ENCODE peak calls at places on chromosome 16, in six cellular contexts. One of them, this sample, is unnamed.

GRCh38 chr16:28990375-28991040 is 5.7 kb downstream of the LAT start:
- DNase-seq in PC-3: no peak
- DNase-seq in hepatocyte: no peak
- DNase-seq in MM.1S: no peak
- DNase-seq in GM23248: peak; percentile 45
- DNase-seq in HCT116: no peak
- DNase-seq in this sample: no peak

GRCh38 chr16:65457084-65457483 is 335.2 kb upstream of the CDH11 start:
- DNase-seq in PC-3: no peak
- DNase-seq in hepatocyte: no peak
- DNase-seq in MM.1S: no peak
- DNase-seq in GM23248: no peak
- DNase-seq in HCT116: no peak
- DNase-seq in this sample: no peak

GRCh38 chr16:78607465-78607864 is 508.0 kb downstream of the WWOX start:
- DNase-seq in PC-3: no peak
- DNase-seq in hepatocyte: peak; percentile 28
- DNase-seq in MM.1S: no peak
- DNase-seq in GM23248: peak; percentile 15
- DNase-seq in HCT116: no peak
- DNase-seq in this sample: no peak

GRCh38 chr16:57999366-57999970 is 1.0 kb downstream of the ZNF319 start:
- DNase-seq in PC-3: no peak
- DNase-seq in hepatocyte: no peak
- DNase-seq in MM.1S: peak; percentile 36
- DNase-seq in GM23248: peak; percentile 67
- DNase-seq in HCT116: no peak
- DNase-seq in this sample: peak; percentile 62

GRCh38 chr16:77344306-77344705 is 90.5 kb downstream of the ADAMTS18 start:
- DNase-seq in PC-3: peak; percentile 34
- DNase-seq in hepatocyte: no peak
- DNase-seq in MM.1S: no peak
- DNase-seq in GM23248: no peak
- DNase-seq in HCT116: no peak
- DNase-seq in this sample: no peak

GRCh38 chr16:66406534-66407368 is 20.3 kb upstream of the BEAN1 start:
- DNase-seq in PC-3: peak; percentile 69
- DNase-seq in hepatocyte: peak; percentile 90
- DNase-seq in MM.1S: peak; percentile 77
- DNase-seq in GM23248: peak; percentile 89
- DNase-seq in HCT116: peak; percentile 64
- DNase-seq in this sample: peak; percentile 82

GRCh38 chr16:58290861-58291260 is 4.0 kb downstream of the PRSS54 start:
- DNase-seq in PC-3: no peak
- DNase-seq in hepatocyte: no peak
- DNase-seq in MM.1S: no peak
- DNase-seq in GM23248: no peak
- DNase-seq in HCT116: no peak
- DNase-seq in this sample: no peak

GRCh38 chr16:17380613-17381012 is 90.1 kb downstream of the XYLT1 start:
- DNase-seq in PC-3: no peak
- DNase-seq in hepatocyte: no peak
- DNase-seq in MM.1S: no peak
- DNase-seq in GM23248: peak; percentile 67
- DNase-seq in HCT116: no peak
- DNase-seq in this sample: no peak

GRCh38 chr16:27318399-27319256 is 4.9 kb downstream of the IL4R start:
- DNase-seq in PC-3: no peak
- DNase-seq in hepatocyte: peak; percentile 38
- DNase-seq in MM.1S: no peak
- DNase-seq in GM23248: no peak
- DNase-seq in HCT116: no peak
- DNase-seq in this sample: peak; percentile 56

GRCh38 chr16:65758620-65759019 is 607.9 kb upstream of the CDH5 start:
- DNase-seq in PC-3: no peak
- DNase-seq in hepatocyte: no peak
- DNase-seq in MM.1S: no peak
- DNase-seq in GM23248: no peak
- DNase-seq in HCT116: no peak
- DNase-seq in this sample: no peak

GRCh38 chr16:25155553-25156460 is 44.3 kb downstream of the LCMT1 start:
- DNase-seq in PC-3: no peak
- DNase-seq in hepatocyte: no peak
- DNase-seq in MM.1S: no peak
- DNase-seq in GM23248: peak; percentile 38
- DNase-seq in HCT116: no peak
- DNase-seq in this sample: no peak

GRCh38 chr16:16143038-16143763 is 80.1 kb downstream of the ABCC6 start:
- DNase-seq in PC-3: peak; percentile 14
- DNase-seq in hepatocyte: no peak
- DNase-seq in MM.1S: no peak
- DNase-seq in GM23248: peak; percentile 21
- DNase-seq in HCT116: no peak
- DNase-seq in this sample: peak; percentile 58

GRCh38 chr16:89155184-89155679 is 16.3 kb upstream of the CDH15 start:
- DNase-seq in PC-3: no peak
- DNase-seq in hepatocyte: peak; percentile 67
- DNase-seq in MM.1S: no peak
- DNase-seq in GM23248: peak; percentile 84
- DNase-seq in HCT116: no peak
- DNase-seq in this sample: no peak

GRCh38 chr16:84117482-84117843 is 721 bp upstream of the MBTPS1 start:
- DNase-seq in PC-3: peak; percentile 7
- DNase-seq in hepatocyte: no peak
- DNase-seq in MM.1S: peak; percentile 24
- DNase-seq in GM23248: no peak
- DNase-seq in HCT116: no peak
- DNase-seq in this sample: peak; percentile 64

GRCh38 chr16:57815987-57816745 is 13.9 kb upstream of the KIFC3 start:
- DNase-seq in PC-3: peak; percentile 95
- DNase-seq in hepatocyte: peak; percentile 91
- DNase-seq in MM.1S: peak; percentile 92
- DNase-seq in GM23248: peak; percentile 97
- DNase-seq in HCT116: peak; percentile 73
- DNase-seq in this sample: no peak

GRCh38 chr16:23670137-23670776 is 8.4 kb upstream of the PLK1 start:
- DNase-seq in PC-3: peak; percentile 85
- DNase-seq in hepatocyte: no peak
- DNase-seq in MM.1S: no peak
- DNase-seq in GM23248: peak; percentile 93
- DNase-seq in HCT116: no peak
- DNase-seq in this sample: no peak

GRCh38 chr16:24729967-24730815 is 740 bp downstream of the TNRC6A start:
- DNase-seq in PC-3: no peak
- DNase-seq in hepatocyte: peak; percentile 52
- DNase-seq in MM.1S: peak; percentile 19
- DNase-seq in GM23248: peak; percentile 65
- DNase-seq in HCT116: no peak
- DNase-seq in this sample: peak; percentile 21

GRCh38 chr16:48526058-48526957 is 83.7 kb downstream of the N4BP1 start:
- DNase-seq in PC-3: peak; percentile 81
- DNase-seq in hepatocyte: peak; percentile 84
- DNase-seq in MM.1S: peak; percentile 51
- DNase-seq in GM23248: no peak
- DNase-seq in HCT116: peak; percentile 66
- DNase-seq in this sample: peak; percentile 58

GRCh38 chr16:66335704-66336329 is 30.7 kb upstream of the CDH5 start:
- DNase-seq in PC-3: no peak
- DNase-seq in hepatocyte: peak; percentile 44
- DNase-seq in MM.1S: no peak
- DNase-seq in GM23248: no peak
- DNase-seq in HCT116: no peak
- DNase-seq in this sample: no peak

GRCh38 chr16:25464058-25464457 is 206.4 kb upstream of the ZKSCAN2 start:
- DNase-seq in PC-3: no peak
- DNase-seq in hepatocyte: no peak
- DNase-seq in MM.1S: no peak
- DNase-seq in GM23248: no peak
- DNase-seq in HCT116: no peak
- DNase-seq in this sample: no peak

GRCh38 chr16:57589374-57589773 is 39.1 kb upstream of the ADGRG1 start:
- DNase-seq in PC-3: no peak
- DNase-seq in hepatocyte: no peak
- DNase-seq in MM.1S: no peak
- DNase-seq in GM23248: no peak
- DNase-seq in HCT116: no peak
- DNase-seq in this sample: no peak

GRCh38 chr16:75025766-75026165 is 26.9 kb downstream of the ZNRF1 start:
- DNase-seq in PC-3: no peak
- DNase-seq in hepatocyte: no peak
- DNase-seq in MM.1S: no peak
- DNase-seq in GM23248: peak; percentile 42
- DNase-seq in HCT116: no peak
- DNase-seq in this sample: no peak

GRCh38 chr16:48537909-48538745 is 71.9 kb downstream of the N4BP1 start:
- DNase-seq in PC-3: no peak
- DNase-seq in hepatocyte: peak; percentile 42
- DNase-seq in MM.1S: no peak
- DNase-seq in GM23248: no peak
- DNase-seq in HCT116: no peak
- DNase-seq in this sample: no peak

GRCh38 chr16:5790512-5790911 is 692.9 kb upstream of the EEF2KMT start:
- DNase-seq in PC-3: no peak
- DNase-seq in hepatocyte: no peak
- DNase-seq in MM.1S: no peak
- DNase-seq in GM23248: no peak
- DNase-seq in HCT116: no peak
- DNase-seq in this sample: no peak

GRCh38 chr16:10679921-10680320 is 14.8 kb downstream of the TEKT5 start:
- DNase-seq in PC-3: no peak
- DNase-seq in hepatocyte: no peak
- DNase-seq in MM.1S: no peak
- DNase-seq in GM23248: no peak
- DNase-seq in HCT116: no peak
- DNase-seq in this sample: no peak
- H3K79me2 ChIP-seq in PC-3: no peaks in the 10 kb centered on the region
- H3K79me2 ChIP-seq in hepatocyte: no peaks in the 10 kb centered on the region
- H3K79me2 ChIP-seq in MM.1S: no peaks in the 10 kb centered on the region
- H3K79me2 ChIP-seq in GM23248: no peaks in the 10 kb centered on the region
- H3K79me2 ChIP-seq in HCT116: no peaks in the 10 kb centered on the region
- H3K79me2 ChIP-seq in this sample: no peaks in the 10 kb centered on the region

DNA sequence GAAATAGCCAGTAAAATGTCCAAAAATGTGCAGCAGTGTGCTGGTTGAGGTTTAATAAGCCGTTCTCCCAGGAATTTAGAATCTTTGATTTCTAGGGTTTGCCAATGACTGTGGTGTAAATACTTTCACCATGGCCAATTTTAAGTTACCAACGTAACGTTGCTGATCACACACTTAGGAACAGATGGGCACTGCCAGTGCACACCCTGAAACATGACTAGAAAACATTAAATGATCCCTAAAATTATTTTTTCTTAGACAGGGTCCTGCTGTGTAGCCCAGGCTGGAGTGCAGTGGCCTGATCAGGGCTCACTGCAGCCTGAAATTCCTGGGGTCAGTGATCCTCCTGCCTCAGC is 3.2 kb downstream of the CA5A start:
- DNase-seq in PC-3: no peak
- DNase-seq in hepatocyte: no peak
- DNase-seq in MM.1S: no peak
- DNase-seq in GM23248: no peak
- DNase-seq in HCT116: no peak
- DNase-seq in this sample: no peak
- TF ChIP-seq EZH2phosphoT487 in PC-3: no peak
- TF ChIP-seq EZH2phosphoT487 in hepatocyte: no peak
- TF ChIP-seq EZH2phosphoT487 in MM.1S: no peak
- TF ChIP-seq EZH2phosphoT487 in GM23248: no peak
- TF ChIP-seq EZH2phosphoT487 in HCT116: no peak
- TF ChIP-seq EZH2phosphoT487 in this sample: no peak

GRCh38 chr16:85607331-85607765 is 5.8 kb upstream of the GSE1 start:
- DNase-seq in PC-3: no peak
- DNase-seq in hepatocyte: no peak
- DNase-seq in MM.1S: no peak
- DNase-seq in GM23248: no peak
- DNase-seq in HCT116: no peak
- DNase-seq in this sample: peak; percentile 85
- H3K79me2 ChIP-seq in PC-3: no peaks in the 10 kb centered on the region
- H3K79me2 ChIP-seq in hepatocyte: peaks cover 72% of the 10 kb centered on the region
- H3K79me2 ChIP-seq in MM.1S: peaks cover 9% of the 10 kb centered on the region
- H3K79me2 ChIP-seq in GM23248: peaks cover 75% of the 10 kb centered on the region
- H3K79me2 ChIP-seq in HCT116: no peaks in the 10 kb centered on the region
- H3K79me2 ChIP-seq in this sample: no peaks in the 10 kb centered on the region

GRCh38 chr16:1272453-1273198 is 16.8 kb downstream of the TPSD1 start:
- DNase-seq in PC-3: no peak
- DNase-seq in hepatocyte: no peak
- DNase-seq in MM.1S: no peak
- DNase-seq in GM23248: no peak
- DNase-seq in HCT116: no peak
- DNase-seq in this sample: no peak
- TF ChIP-seq EZH2phosphoT487 in PC-3: no peak
- TF ChIP-seq EZH2phosphoT487 in hepatocyte: no peak
- TF ChIP-seq EZH2phosphoT487 in MM.1S: no peak
- TF ChIP-seq EZH2phosphoT487 in GM23248: no peak
- TF ChIP-seq EZH2phosphoT487 in HCT116: no peak
- TF ChIP-seq EZH2phosphoT487 in this sample: no peak

DNA sequence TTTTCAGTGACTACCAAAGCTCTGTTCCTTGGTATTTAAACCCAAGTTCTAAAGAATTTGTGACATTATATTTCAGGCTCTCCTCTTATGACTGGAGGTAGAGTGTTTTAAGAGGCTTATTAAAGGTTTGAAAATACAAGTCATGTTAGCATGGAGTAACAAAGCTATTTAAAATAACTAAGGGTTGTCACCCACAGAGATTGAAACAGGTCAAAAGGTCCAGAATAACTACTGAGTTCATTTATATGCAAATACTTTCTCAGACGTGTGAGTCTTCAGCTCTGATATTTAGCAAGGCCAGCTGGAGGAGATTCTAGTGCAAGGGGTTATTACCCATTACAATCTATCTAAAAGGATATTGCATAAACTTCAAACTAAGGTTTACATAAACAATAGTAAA is 1538.8 kb upstream of the CDH8 start:
- DNase-seq in PC-3: no peak
- DNase-seq in hepatocyte: no peak
- DNase-seq in MM.1S: no peak
- DNase-seq in GM23248: no peak
- DNase-seq in HCT116: no peak
- DNase-seq in this sample: no peak
- H3K79me2 ChIP-seq in PC-3: no peaks in the 10 kb centered on the region
- H3K79me2 ChIP-seq in hepatocyte: no peaks in the 10 kb centered on the region
- H3K79me2 ChIP-seq in MM.1S: no peaks in the 10 kb centered on the region
- H3K79me2 ChIP-seq in GM23248: no peaks in the 10 kb centered on the region
- H3K79me2 ChIP-seq in HCT116: no peaks in the 10 kb centered on the region
- H3K79me2 ChIP-seq in this sample: no peaks in the 10 kb centered on the region

GRCh38 chr16:31458835-31459721 is at the start of gene ARMC5:
- DNase-seq in PC-3: peak; percentile 90
- DNase-seq in hepatocyte: peak; percentile 99
- DNase-seq in MM.1S: peak; percentile 97
- DNase-seq in GM23248: peak; percentile 100
- DNase-seq in HCT116: peak; percentile 97
- DNase-seq in this sample: peak; percentile 98

GRCh38 chr16:31458073-31458834 is 1.0 kb upstream of the ARMC5 start:
- DNase-seq in PC-3: no peak
- DNase-seq in hepatocyte: peak; percentile 76
- DNase-seq in MM.1S: peak; percentile 81
- DNase-seq in GM23248: peak; percentile 67
- DNase-seq in HCT116: no peak
- DNase-seq in this sample: peak; percentile 77

GRCh38 chr16:31459722-31460581 is 651 bp downstream of the ARMC5 start:
- DNase-seq in PC-3: peak; percentile 98
- DNase-seq in hepatocyte: peak; percentile 100
- DNase-seq in MM.1S: peak; percentile 100
- DNase-seq in GM23248: peak; percentile 100
- DNase-seq in HCT116: peak; percentile 98
- DNase-seq in this sample: peak; percentile 100

GRCh38 chr16:31455601-31456314 is 3.5 kb upstream of the ARMC5 start:
- DNase-seq in PC-3: no peak
- DNase-seq in hepatocyte: no peak
- DNase-seq in MM.1S: no peak
- DNase-seq in GM23248: no peak
- DNase-seq in HCT116: no peak
- DNase-seq in this sample: peak; percentile 61

GRCh38 chr16:31456988-31457360 is 2.3 kb upstream of the ARMC5 start:
- DNase-seq in PC-3: no peak
- DNase-seq in hepatocyte: no peak
- DNase-seq in MM.1S: no peak
- DNase-seq in GM23248: peak; percentile 29
- DNase-seq in HCT116: no peak
- DNase-seq in this sample: no peak
- TF ChIP-seq EZH2phosphoT487 in PC-3: no peak
- TF ChIP-seq EZH2phosphoT487 in hepatocyte: no peak
- TF ChIP-seq EZH2phosphoT487 in MM.1S: no peak
- TF ChIP-seq EZH2phosphoT487 in GM23248: no peak
- TF ChIP-seq EZH2phosphoT487 in HCT116: no peak
- TF ChIP-seq EZH2phosphoT487 in this sample: no peak